ENCODE peak calls at places on chromosomes 13 and 19, in seven cellular contexts. Y, M, L, E, Z, S and J are unnamed samples.

GRCh38 chr13:98215508-98215907 is 38.4 kb upstream of the RNF113B start:
- DNase-seq in Y (no peak), Z (no peak), S (no peak), M (no peak), E (no peak), L (no peak), J (no peak)

GRCh38 chr13:21011378-21011777 is 50.0 kb downstream of the LATS2 start:
- DNase-seq in Z (no peak), S (no peak), M (no peak), L (no peak), E (no peak), Y (no peak), J (no peak)

GRCh38 chr13:103002279-103002678 is 63.9 kb downstream of the SLC10A2 start:
- DNase-seq in Z (no peak), E (no peak), Y (no peak), L (no peak), M (no peak), S (peak; percentile 21), J (no peak)

GRCh38 chr19:47107201-47107952 is 6.2 kb downstream of the ZC3H4 start:
- DNase-seq in S (peak; percentile 93), Y (no peak), M (no peak), Z (no peak), E (no peak), L (no peak), J (no peak)

GRCh38 chr19:46384396-46384795 is 29.0 kb downstream of the CCDC8 start:
- DNase-seq in Z (no peak), Y (no peak), L (no peak), S (no peak), M (no peak), E (no peak), J (no peak)

GRCh38 chr13:111337741-111338140 is 17.3 kb downstream of the TEX29 start:
- DNase-seq in E (no peak), S (no peak), Z (no peak), M (no peak), L (no peak), Y (no peak), J (no peak)

GRCh38 chr13:37143901-37144300 is 38.4 kb upstream of the CSNK1A1L start:
- DNase-seq in Y (no peak), M (no peak), Z (no peak), S (no peak), L (no peak), E (no peak), J (no peak)

GRCh38 chr19:42764836-42765235 is 642 bp downstream of the PSG8 start:
- DNase-seq in E (no peak), S (no peak), M (no peak), Y (no peak), L (no peak), Z (no peak), J (no peak)

GRCh38 chr19:29840066-29840950 is 28.5 kb downstream of the CCNE1 start:
- DNase-seq in Y (no peak), M (no peak), S (no peak), E (no peak), Z (no peak), L (no peak), J (no peak)

GRCh38 chr13:59424661-59425060 is 739.1 kb downstream of the DIAPH3 start:
- DNase-seq in S (no peak), L (no peak), Z (no peak), M (no peak), E (no peak), Y (no peak), J (no peak)

GRCh38 chr13:79782541-79783216 is 301.7 kb downstream of the NDFIP2 start:
- DNase-seq in L (peak; percentile 35), S (peak; percentile 14), Y (no peak), Z (no peak), E (peak; percentile 66), M (no peak), J (no peak)

GRCh38 chr19:38596057-38596981 is 21.4 kb downstream of the MAP4K1 start:
- DNase-seq in M (peak; percentile 97), L (peak; percentile 88), E (peak; percentile 100), S (peak; percentile 20), Y (no peak), Z (no peak), J (no peak)

GRCh38 chr13:44312898-44313551 is 60.6 kb upstream of the SERP2 start:
- DNase-seq in L (no peak), Z (no peak), S (peak; percentile 14), Y (no peak), M (no peak), E (no peak), J (no peak)

GRCh38 chr19:29858000-29858596 is 46.3 kb downstream of the CCNE1 start:
- DNase-seq in E (peak; percentile 82), Z (no peak), L (peak; percentile 77), M (peak; percentile 76), S (no peak), Y (no peak), J (peak; percentile 61)

GRCh38 chr19:37817180-37817911 is 38.0 kb upstream of the ZNF573 start:
- DNase-seq in Z (peak; percentile 29), S (no peak), Y (no peak), E (peak; percentile 86), M (no peak), L (peak; percentile 86), J (no peak)

GRCh38 chr13:106083620-106084350 is 451.7 kb downstream of the EFNB2 start:
- DNase-seq in Y (no peak), S (peak; percentile 6), M (no peak), Z (no peak), L (peak; percentile 18), E (no peak), J (no peak)

GRCh38 chr13:42969558-42970172 is 22.4 kb downstream of the EPSTI1 start:
- DNase-seq in Y (no peak), Z (peak; percentile 37), E (peak; percentile 93), S (peak; percentile 63), L (peak; percentile 84), M (peak; percentile 66), J (peak; percentile 41)

GRCh38 chr13:21297452-21297851 is 121.0 kb downstream of the MRPL57 start:
- DNase-seq in Y (no peak), S (no peak), E (no peak), M (no peak), Z (no peak), L (no peak), J (no peak)

GRCh38 chr13:92734545-92734944 is 492.1 kb upstream of the GPC6 start:
- DNase-seq in Y (no peak), E (no peak), Z (no peak), L (no peak), M (no peak), S (no peak), J (no peak)

GRCh38 chr19:51129716-51130115 is 5.0 kb downstream of the SIGLEC9 start:
- DNase-seq in L (no peak), E (no peak), Z (no peak), Y (no peak), S (no peak), M (no peak), J (no peak)

GRCh38 chr19:43774103-43774939 is 6.5 kb downstream of the KCNN4 start:
- DNase-seq in L (peak; percentile 87), Y (no peak), E (peak; percentile 84), S (peak; percentile 63), Z (no peak), M (peak; percentile 96), J (no peak)

GRCh38 chr19:27746691-27747380 is 1466.1 kb downstream of the UQCRFS1 start:
- DNase-seq in S (no peak), E (peak; percentile 69), Y (no peak), L (peak; percentile 7), M (peak; percentile 11), Z (peak; percentile 3), J (no peak)

GRCh38 chr13:110726726-110727125 is 13.2 kb downstream of the ING1 start:
- DNase-seq in E (no peak), Y (no peak), M (no peak), S (no peak), Z (no peak), L (no peak), J (no peak)

DNA sequence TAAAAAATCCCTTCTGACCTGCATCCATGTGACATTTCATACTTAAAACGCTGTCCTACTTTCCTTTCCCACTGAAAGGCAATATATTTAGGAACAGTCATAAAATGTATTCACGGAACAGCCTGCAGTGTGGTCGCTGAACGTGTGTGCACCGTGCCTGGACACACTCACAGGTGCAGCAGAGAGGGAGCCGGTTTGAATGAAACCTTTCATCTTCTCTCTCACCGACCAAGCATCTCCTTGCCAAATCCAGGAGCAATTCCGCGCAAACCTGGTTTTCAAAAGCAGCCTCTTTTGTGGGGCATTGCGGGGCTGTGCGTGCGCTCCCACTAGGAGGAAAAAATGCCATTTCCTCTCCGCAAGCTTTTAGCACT is 1.0 kb downstream of the DCLK1 start:
- DNase-seq in M (no peak), Z (no peak), E (no peak), L (no peak), Y (no peak), S (no peak), J (no peak)
- TF ChIP-seq TAF1 in M (no peak), Z (no peak), E (no peak), L (no peak), Y (no peak), S (no peak), J (no peak)

GRCh38 chr13:27018230-27018875 is 153.3 kb downstream of the USP12 start:
- DNase-seq in L (no peak), E (peak; percentile 49), Z (no peak), Y (no peak), M (no peak), S (no peak), J (no peak)
- TF ChIP-seq POLR2AphosphoS5 in L (no peak), E (no peak), Z (no peak), Y (no peak), M (no peak), S (no peak), J (no peak)

DNA sequence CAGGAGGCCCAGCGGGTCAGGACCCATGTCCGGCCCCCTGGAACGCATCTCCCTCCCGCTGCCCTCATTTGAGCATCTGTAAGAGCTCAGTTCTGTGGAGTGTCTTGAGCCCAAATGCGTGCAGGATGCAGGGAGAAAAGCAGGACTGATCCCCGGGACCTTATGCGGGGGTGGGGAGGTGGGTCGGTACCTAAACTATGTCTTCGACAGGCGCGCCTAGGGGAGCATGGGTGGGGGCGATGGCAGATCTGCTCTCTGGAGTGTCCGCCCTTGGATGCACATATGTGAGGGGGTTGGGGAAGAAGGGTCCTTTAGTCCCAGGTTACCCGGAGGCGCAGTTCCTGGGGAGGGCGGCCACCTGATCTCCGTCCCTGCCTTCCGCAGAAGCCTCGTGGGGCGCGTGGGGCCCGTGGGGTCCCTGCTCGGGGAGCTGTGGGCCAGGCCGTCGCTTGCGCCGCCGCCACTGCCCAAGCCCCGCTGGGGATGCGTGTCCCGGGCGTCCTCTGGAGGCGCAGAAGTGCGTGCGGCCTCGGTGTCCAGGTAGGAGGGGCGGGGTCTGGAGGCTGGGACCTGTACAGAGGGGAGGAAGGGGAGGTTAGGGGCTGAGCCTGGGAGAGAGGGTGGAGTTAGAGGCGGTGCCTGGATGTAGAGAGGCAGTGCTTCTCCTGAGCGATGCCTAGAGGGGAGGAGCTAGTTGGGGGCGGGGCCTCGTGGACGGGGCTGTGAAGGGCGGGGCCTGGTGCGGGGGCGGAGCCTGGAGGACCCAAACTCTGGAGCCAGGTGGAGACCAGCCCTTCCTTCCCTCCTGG is 2.8 kb downstream of the CILP2 start:
- DNase-seq in Z (peak; percentile 69), L (peak; percentile 97), M (peak; percentile 92), S (no peak), E (peak; percentile 98), Y (no peak), J (peak; percentile 76)
- TF ChIP-seq TAF1 in Z (no peak), L (no peak), M (no peak), S (no peak), E (no peak), Y (no peak), J (no peak)

GRCh38 chr13:75752848-75753247 is 116.7 kb downstream of the LMO7 start:
- DNase-seq in E (no peak), M (no peak), S (no peak), Y (no peak), Z (no peak), L (no peak), J (no peak)
- TF ChIP-seq POLR2AphosphoS5 in E (no peak), M (no peak), S (no peak), Y (no peak), Z (no peak), L (no peak), J (no peak)